ENCODE peak calls at places on chromosomes 4 and X, in six cellular contexts. One of them, this sample, is unnamed.
A peak's percentile ranks its signal among the peaks of the same experiment; 100 is the strongest.

GRCh38 chrX:48611703-48612102 is 14.4 kb downstream of the WDR13 start:
- DNase-seq in aorta: no peak
- DNase-seq in Caco-2: no peak
- DNase-seq in osteoblast: no peak
- DNase-seq in NT2/D1: no peak
- DNase-seq in AG04450: no peak
- DNase-seq in this sample: no peak

GRCh38 chr4:65217179-65217578 is 453.1 kb downstream of the EPHA5 start:
- DNase-seq in NT2/D1: no peak
- DNase-seq in AG04450: no peak
- DNase-seq in aorta: no peak
- DNase-seq in osteoblast: no peak
- DNase-seq in Caco-2: no peak
- DNase-seq in this sample: no peak

GRCh38 chr4:10100734-10101216 is 15.8 kb downstream of the WDR1 start:
- DNase-seq in Caco-2: no peak
- DNase-seq in osteoblast: peak; percentile 62
- DNase-seq in aorta: no peak
- DNase-seq in NT2/D1: no peak
- DNase-seq in AG04450: no peak
- DNase-seq in this sample: no peak

GRCh38 chrX:4151798-4152197 is 438.3 kb upstream of the PRKX start:
- DNase-seq in AG04450: no peak
- DNase-seq in Caco-2: no peak
- DNase-seq in aorta: no peak
- DNase-seq in osteoblast: no peak
- DNase-seq in NT2/D1: no peak
- DNase-seq in this sample: no peak

GRCh38 chrX:420496-421223 is 34.0 kb upstream of the PPP2R3B start:
- DNase-seq in NT2/D1: no peak
- DNase-seq in AG04450: no peak
- DNase-seq in Caco-2: no peak
- DNase-seq in osteoblast: no peak
- DNase-seq in aorta: no peak
- DNase-seq in this sample: no peak

GRCh38 chr4:20255823-20256222 is 4.1 kb downstream of the SLIT2 start:
- DNase-seq in NT2/D1: no peak
- DNase-seq in Caco-2: no peak
- DNase-seq in osteoblast: peak; percentile 77
- DNase-seq in aorta: no peak
- DNase-seq in AG04450: no peak
- DNase-seq in this sample: no peak

GRCh38 chr4:74374561-74375327 is 9.8 kb downstream of the EREG start:
- DNase-seq in AG04450: no peak
- DNase-seq in aorta: no peak
- DNase-seq in NT2/D1: no peak
- DNase-seq in Caco-2: no peak
- DNase-seq in osteoblast: peak; percentile 79
- DNase-seq in this sample: peak; percentile 86

GRCh38 chr4:26397086-26397485 is 76.3 kb downstream of the RBPJ start:
- DNase-seq in aorta: no peak
- DNase-seq in Caco-2: no peak
- DNase-seq in AG04450: no peak
- DNase-seq in NT2/D1: no peak
- DNase-seq in osteoblast: no peak
- DNase-seq in this sample: no peak

GRCh38 chrX:39112143-39112542 is 310.9 kb downstream of the MID1IP1 start:
- DNase-seq in aorta: no peak
- DNase-seq in osteoblast: no peak
- DNase-seq in Caco-2: no peak
- DNase-seq in NT2/D1: no peak
- DNase-seq in AG04450: no peak
- DNase-seq in this sample: no peak

GRCh38 chrX:9429767-9430166 is 35.1 kb upstream of the TBL1X start:
- DNase-seq in AG04450: no peak
- DNase-seq in osteoblast: no peak
- DNase-seq in aorta: no peak
- DNase-seq in NT2/D1: no peak
- DNase-seq in Caco-2: no peak
- DNase-seq in this sample: no peak

GRCh38 chrX:136667446-136668168 is 19.6 kb downstream of the CD40LG start:
- DNase-seq in AG04450: no peak
- DNase-seq in Caco-2: peak; percentile 32
- DNase-seq in osteoblast: no peak
- DNase-seq in aorta: no peak
- DNase-seq in NT2/D1: no peak
- DNase-seq in this sample: no peak

GRCh38 chr4:165478260-165478659 is 99.5 kb downstream of the CPE start:
- DNase-seq in osteoblast: no peak
- DNase-seq in Caco-2: no peak
- DNase-seq in AG04450: no peak
- DNase-seq in NT2/D1: no peak
- DNase-seq in aorta: no peak
- DNase-seq in this sample: no peak

GRCh38 chrX:131881194-131881593 is 141.9 kb upstream of the STK26 start:
- DNase-seq in AG04450: no peak
- DNase-seq in NT2/D1: no peak
- DNase-seq in aorta: no peak
- DNase-seq in Caco-2: no peak
- DNase-seq in osteoblast: no peak
- DNase-seq in this sample: no peak
- H3K4me3 ChIP-seq in AG04450: no peak overlapping the region
- H3K4me3 ChIP-seq in NT2/D1: no peak overlapping the region
- H3K4me3 ChIP-seq in aorta: no peak overlapping the region
- H3K4me3 ChIP-seq in Caco-2: no peak overlapping the region
- H3K4me3 ChIP-seq in osteoblast: no peak overlapping the region
- H3K4me3 ChIP-seq in this sample: no peak overlapping the region

GRCh38 chrX:120310861-120311631 is at the start of gene TMEM255A:
- DNase-seq in NT2/D1: peak; percentile 35
- DNase-seq in aorta: no peak
- DNase-seq in osteoblast: peak; percentile 81
- DNase-seq in AG04450: no peak
- DNase-seq in Caco-2: no peak
- DNase-seq in this sample: no peak
- H3K4me3 ChIP-seq in NT2/D1: peak within 1 kb of the TSS; percentile 63
- H3K4me3 ChIP-seq in aorta: peak within 1 kb of the TSS; percentile 44
- H3K4me3 ChIP-seq in osteoblast: peak within 1 kb of the TSS; percentile 43
- H3K4me3 ChIP-seq in AG04450: no peak within 1 kb of the TSS
- H3K4me3 ChIP-seq in Caco-2: peak within 1 kb of the TSS; percentile 27
- H3K4me3 ChIP-seq in this sample: peak within 1 kb of the TSS; percentile 38

GRCh38 chr4:40515398-40516293 is 114.0 kb downstream of the RBM47 start:
- DNase-seq in NT2/D1: no peak
- DNase-seq in Caco-2: peak; percentile 91
- DNase-seq in osteoblast: peak; percentile 8
- DNase-seq in AG04450: no peak
- DNase-seq in aorta: no peak
- DNase-seq in this sample: no peak

GRCh38 chr4:40511017-40511614 is 118.5 kb downstream of the RBM47 start:
- DNase-seq in osteoblast: no peak
- DNase-seq in Caco-2: no peak
- DNase-seq in aorta: no peak
- DNase-seq in NT2/D1: no peak
- DNase-seq in AG04450: no peak
- DNase-seq in this sample: no peak

GRCh38 chr4:40516651-40517050 is 113.0 kb downstream of the RBM47 start:
- DNase-seq in osteoblast: no peak
- DNase-seq in NT2/D1: no peak
- DNase-seq in Caco-2: peak; percentile 71
- DNase-seq in aorta: no peak
- DNase-seq in AG04450: no peak
- DNase-seq in this sample: no peak

GRCh38 chr4:40514409-40515025 is 115.1 kb downstream of the RBM47 start:
- DNase-seq in NT2/D1: no peak
- DNase-seq in Caco-2: peak; percentile 68
- DNase-seq in AG04450: no peak
- DNase-seq in osteoblast: no peak
- DNase-seq in aorta: no peak
- DNase-seq in this sample: no peak

DNA sequence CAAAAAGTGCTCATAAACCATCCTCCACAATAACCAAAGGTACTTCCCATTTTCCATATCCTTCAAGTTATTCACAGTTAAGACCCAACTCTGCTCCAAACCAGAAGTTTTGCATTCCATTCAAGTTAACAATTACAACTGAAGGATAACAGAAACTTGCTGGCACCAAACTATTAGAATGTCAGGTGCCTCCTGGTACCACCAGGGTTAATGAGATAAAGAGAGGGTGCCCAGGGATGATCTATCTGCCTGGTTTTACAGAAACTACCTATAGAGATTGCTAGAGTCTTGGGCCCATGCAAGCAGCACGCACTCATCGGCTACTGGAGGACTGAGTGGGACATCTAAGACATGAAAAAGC is 114.6 kb downstream of the RBM47 start:
- DNase-seq in NT2/D1: no peak
- DNase-seq in AG04450: no peak
- DNase-seq in osteoblast: peak; percentile 59
- DNase-seq in Caco-2: peak; percentile 45
- DNase-seq in aorta: no peak
- DNase-seq in this sample: no peak
- H3K4me3 ChIP-seq in NT2/D1: no peak overlapping the region
- H3K4me3 ChIP-seq in AG04450: no peak overlapping the region
- H3K4me3 ChIP-seq in osteoblast: no peak overlapping the region
- H3K4me3 ChIP-seq in Caco-2: peak overlapping the region; percentile 62
- H3K4me3 ChIP-seq in aorta: no peak overlapping the region
- H3K4me3 ChIP-seq in this sample: no peak overlapping the region

GRCh38 chr4:173506780-173507211 is 23.2 kb downstream of the HAND2 start:
- DNase-seq in osteoblast: peak; percentile 74
- DNase-seq in Caco-2: no peak
- DNase-seq in NT2/D1: no peak
- DNase-seq in AG04450: no peak
- DNase-seq in aorta: peak; percentile 73
- DNase-seq in this sample: no peak
- H3K4me3 ChIP-seq in osteoblast: no peak overlapping the region
- H3K4me3 ChIP-seq in Caco-2: no peak overlapping the region
- H3K4me3 ChIP-seq in NT2/D1: peak overlapping the region; percentile 22
- H3K4me3 ChIP-seq in AG04450: peak overlapping the region; percentile 22
- H3K4me3 ChIP-seq in aorta: no peak overlapping the region
- H3K4me3 ChIP-seq in this sample: no peak overlapping the region

GRCh38 chr4:7217453-7218310 is 25.3 kb downstream of the SORCS2 start:
- DNase-seq in aorta: no peak
- DNase-seq in AG04450: no peak
- DNase-seq in Caco-2: peak; percentile 72
- DNase-seq in NT2/D1: no peak
- DNase-seq in osteoblast: no peak
- DNase-seq in this sample: no peak

GRCh38 chr4:7222521-7222920 is 30.2 kb downstream of the SORCS2 start:
- DNase-seq in osteoblast: no peak
- DNase-seq in AG04450: no peak
- DNase-seq in NT2/D1: no peak
- DNase-seq in Caco-2: no peak
- DNase-seq in aorta: no peak
- DNase-seq in this sample: no peak

GRCh38 chr4:7217039-7217438 is 24.7 kb downstream of the SORCS2 start:
- DNase-seq in osteoblast: no peak
- DNase-seq in AG04450: no peak
- DNase-seq in NT2/D1: no peak
- DNase-seq in Caco-2: no peak
- DNase-seq in aorta: no peak
- DNase-seq in this sample: no peak

GRCh38 chr4:7214359-7214758 is 22.0 kb downstream of the SORCS2 start:
- DNase-seq in NT2/D1: no peak
- DNase-seq in AG04450: no peak
- DNase-seq in Caco-2: no peak
- DNase-seq in aorta: no peak
- DNase-seq in osteoblast: no peak
- DNase-seq in this sample: no peak

DNA sequence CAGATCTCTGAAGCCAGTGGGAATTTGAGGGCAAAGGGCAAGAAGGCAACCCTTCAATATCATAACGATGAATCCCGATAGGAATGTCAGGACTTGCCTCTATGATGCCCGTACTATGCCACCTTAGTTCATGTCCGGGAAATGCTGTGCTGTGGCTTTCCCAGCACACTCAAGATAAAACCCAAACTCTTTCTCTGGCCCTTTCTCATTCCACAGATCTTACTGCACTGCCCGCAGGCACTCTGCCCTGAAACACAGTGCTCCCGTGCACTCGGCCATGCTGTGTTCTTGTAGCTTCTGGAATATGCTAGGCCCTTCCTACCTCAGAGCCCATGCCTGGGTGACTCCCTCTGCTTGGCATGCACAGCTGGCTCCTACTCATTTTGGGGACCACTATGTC is 26.3 kb downstream of the SORCS2 start:
- DNase-seq in Caco-2: no peak
- DNase-seq in aorta: no peak
- DNase-seq in osteoblast: no peak
- DNase-seq in NT2/D1: no peak
- DNase-seq in AG04450: no peak
- DNase-seq in this sample: no peak
- H3K4me3 ChIP-seq in Caco-2: no peak overlapping the region
- H3K4me3 ChIP-seq in aorta: no peak overlapping the region
- H3K4me3 ChIP-seq in osteoblast: no peak overlapping the region
- H3K4me3 ChIP-seq in NT2/D1: no peak overlapping the region
- H3K4me3 ChIP-seq in AG04450: no peak overlapping the region
- H3K4me3 ChIP-seq in this sample: no peak overlapping the region

DNA sequence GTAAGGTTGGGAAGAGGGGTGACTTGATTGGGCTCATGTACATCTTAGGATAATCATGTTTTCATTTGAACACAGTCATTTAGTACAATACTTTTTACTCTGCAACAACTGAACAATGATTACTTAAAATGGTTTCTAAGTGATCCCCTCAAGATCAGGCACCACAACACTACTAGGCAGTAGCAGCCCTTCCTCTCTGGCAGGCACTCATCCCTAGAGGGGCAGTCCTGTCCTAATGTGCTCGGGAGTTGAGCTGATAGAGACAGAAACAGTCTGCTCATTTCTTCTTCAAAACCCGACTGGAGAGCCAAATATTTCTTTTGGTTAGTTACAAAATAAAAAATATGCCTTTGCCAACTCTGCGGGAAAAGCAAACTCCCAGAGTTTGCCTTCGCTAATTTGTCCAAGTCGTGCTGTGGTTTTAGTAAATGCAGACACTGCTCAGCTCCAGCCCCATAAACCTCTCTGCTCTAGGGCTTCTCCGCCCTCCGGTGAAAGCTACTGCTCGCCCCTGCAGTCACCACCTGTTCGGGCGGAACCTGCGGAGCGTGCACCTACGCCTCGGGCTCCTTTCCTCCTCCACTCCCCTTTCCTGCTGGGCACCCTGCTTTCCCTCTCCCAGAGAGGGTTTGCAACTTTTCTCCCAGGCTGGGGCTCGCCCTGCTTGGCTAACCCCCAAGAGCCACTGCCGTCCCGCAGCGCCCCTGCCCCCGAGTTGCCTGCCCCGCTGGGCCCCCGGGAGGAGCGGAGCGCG is 524 bp upstream of the NPNT start:
- DNase-seq in Caco-2: peak; percentile 64
- DNase-seq in AG04450: no peak
- DNase-seq in osteoblast: peak; percentile 44
- DNase-seq in aorta: peak; percentile 83
- DNase-seq in NT2/D1: no peak
- DNase-seq in this sample: no peak
- H3K4me3 ChIP-seq in Caco-2: peak overlapping the region; percentile 81
- H3K4me3 ChIP-seq in AG04450: no peak overlapping the region
- H3K4me3 ChIP-seq in osteoblast: peak overlapping the region; percentile 23
- H3K4me3 ChIP-seq in aorta: peak overlapping the region; percentile 58
- H3K4me3 ChIP-seq in NT2/D1: peak overlapping the region; percentile 51
- H3K4me3 ChIP-seq in this sample: peak overlapping the region; percentile 39

DNA sequence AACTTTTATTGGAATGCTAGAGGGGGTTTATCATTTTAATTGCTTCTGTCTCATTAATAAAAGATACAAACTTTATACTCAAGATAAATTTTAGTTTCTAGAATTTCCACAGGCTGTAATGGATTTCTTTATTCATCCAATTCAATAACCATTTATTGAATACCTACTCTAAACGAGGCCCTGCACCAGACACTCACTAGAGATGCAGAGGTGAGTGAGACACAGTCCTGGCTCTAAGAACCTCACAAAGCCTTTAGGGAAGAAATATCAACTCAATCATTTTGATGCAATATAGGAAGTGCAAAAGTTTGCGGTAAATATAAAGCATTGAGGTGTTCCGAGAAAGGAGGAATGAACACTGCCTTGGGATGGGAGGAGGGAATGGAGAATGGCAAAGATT is 81.6 kb upstream of the SH3RF1 start:
- DNase-seq in osteoblast: no peak
- DNase-seq in aorta: no peak
- DNase-seq in AG04450: no peak
- DNase-seq in Caco-2: no peak
- DNase-seq in NT2/D1: no peak
- DNase-seq in this sample: no peak
- H3K4me3 ChIP-seq in osteoblast: no peak overlapping the region
- H3K4me3 ChIP-seq in aorta: no peak overlapping the region
- H3K4me3 ChIP-seq in AG04450: no peak overlapping the region
- H3K4me3 ChIP-seq in Caco-2: no peak overlapping the region
- H3K4me3 ChIP-seq in NT2/D1: no peak overlapping the region
- H3K4me3 ChIP-seq in this sample: no peak overlapping the region